ENCODE peak calls at places on chromosomes 3 and 15, in seven cellular contexts. Z is AG10803; S is stimulated activated naive CD4-positive, alpha-beta T cell; V is SW480; B is amniotic stem cell; U is frontal cortex; P is skeletal muscle cell. H is an unnamed sample.

GRCh38 chr15:92112711-92113110 is 259.2 kb downstream of the SLCO3A1 start:
- DNase-seq in S (no peak), P (no peak), B (no peak), U (no peak), Z (no peak), V (no peak), H (no peak)

GRCh38 chr3:57803647-57804081 is 47.6 kb downstream of the SLMAP start:
- DNase-seq in B (peak), Z (peak), V (peak), P (peak), S (peak), U (no peak), H (peak)

GRCh38 chr3:96266395-96267187 is 547.8 kb upstream of the EPHA6 start:
- DNase-seq in S (no peak), V (peak), Z (no peak), P (peak), U (no peak), B (no peak), H (no peak)

GRCh38 chr3:147361671-147362420 is 44.5 kb downstream of the ZIC4 start:
- DNase-seq in S (no peak), U (no peak), V (no peak), B (no peak), Z (no peak), P (no peak), H (no peak)

GRCh38 chr3:81980566-81981494 is 219.4 kb upstream of the GBE1 start:
- DNase-seq in B (no peak), V (peak), P (no peak), U (no peak), Z (no peak), S (no peak), H (no peak)

GRCh38 chr3:107847791-107848190 is 243.0 kb downstream of the CD47 start:
- DNase-seq in P (no peak), B (no peak), U (no peak), Z (no peak), V (no peak), S (no peak), H (no peak)

GRCh38 chr3:43647331-43648166 is 25.7 kb upstream of the ANO10 start:
- DNase-seq in S (no peak), Z (peak), P (no peak), B (no peak), U (no peak), V (no peak), H (no peak)

GRCh38 chr3:126498936-126499335 is 18.6 kb downstream of the UROC1 start:
- DNase-seq in B (no peak), S (no peak), P (no peak), V (no peak), Z (no peak), U (no peak), H (no peak)

GRCh38 chr3:127959873-127960272 is 44.8 kb downstream of the KBTBD12 start:
- DNase-seq in Z (no peak), V (peak), P (no peak), U (no peak), B (no peak), S (no peak), H (no peak)

H was measured in SW 1271.